ENCODE peak calls at places on chromosome 15, in six cellular contexts. Q is naive thymus-derived CD4-positive, alpha-beta T cell; W is stomach; I is body of pancreas; D is IMR-90; T is kidney epithelial cell. A is an unnamed sample. For H3K36me3, the result is how much of the 10 kb centered on the place peaks cover.

GRCh38 chr15:63523306-63523990 is 19.1 kb downstream of the USP3 start:
- DNase-seq in Q (no peak), W (no peak), D (peak), T (no peak), I (no peak), A (no peak)

GRCh38 chr15:60582370-60583036 is 103.6 kb upstream of the ICE2 start:
- DNase-seq in I (no peak), Q (no peak), W (no peak), D (peak), T (no peak), A (no peak)

GRCh38 chr15:55775316-55775715 is 32.4 kb upstream of the PRTG start:
- DNase-seq in W (no peak), Q (no peak), T (no peak), D (no peak), I (no peak), A (no peak)

GRCh38 chr15:73571346-73571745 is 61.8 kb downstream of the NPTN start:
- DNase-seq in D (no peak), W (no peak), I (no peak), Q (no peak), T (peak), A (peak)

GRCh38 chr15:39592500-39592899 is 11.6 kb downstream of the THBS1 start:
- DNase-seq in Q (no peak), I (no peak), T (no peak), W (no peak), D (peak), A (no peak)

GRCh38 chr15:80906159-80906775 is 83.4 kb downstream of the MESD start:
- DNase-seq in D (peak), I (no peak), W (no peak), Q (no peak), T (peak), A (no peak)

GRCh38 chr15:39624806-39625205 is 43.9 kb downstream of the THBS1 start:
- DNase-seq in I (no peak), T (peak), D (peak), Q (no peak), W (peak), A (peak)

GRCh38 chr15:69675727-69676126 is 223.1 kb downstream of the RPLP1 start:
- DNase-seq in I (no peak), T (no peak), Q (no peak), D (no peak), W (no peak), A (no peak)

GRCh38 chr15:90388462-90389182 is 580 bp downstream of the IQGAP1 start:
- DNase-seq in I (peak), T (no peak), W (peak), D (peak), Q (peak), A (peak)

GRCh38 chr15:101342065-101342464 is 47.0 kb upstream of the SNRPA1 start:
- DNase-seq in Q (no peak), W (no peak), T (no peak), D (no peak), I (no peak), A (no peak)

GRCh38 chr15:76840830-76841460 is 64.2 kb downstream of the SCAPER start:
- DNase-seq in T (no peak), W (no peak), Q (no peak), D (peak), I (no peak), A (no peak)

GRCh38 chr15:101054991-101055390 is 135.8 kb downstream of the LRRK1 start:
- DNase-seq in I (no peak), W (peak), Q (no peak), D (no peak), T (no peak), A (no peak)

GRCh38 chr15:66907826-66908502 is 157.4 kb upstream of the SMAD3 start:
- DNase-seq in I (no peak), T (no peak), Q (no peak), D (peak), W (no peak), A (no peak)

GRCh38 chr15:73600413-73601050 is 32.7 kb downstream of the NPTN start:
- DNase-seq in Q (no peak), I (no peak), W (no peak), D (no peak), T (no peak), A (no peak)

GRCh38 chr15:62306851-62307504 is 141.9 kb upstream of the C2CD4B start:
- DNase-seq in W (peak), I (peak), Q (no peak), D (peak), T (peak), A (no peak)

GRCh38 chr15:90558182-90558581 is 28.5 kb downstream of the CRTC3 start:
- DNase-seq in D (no peak), Q (no peak), I (no peak), W (no peak), T (no peak), A (no peak)

GRCh38 chr15:81411056-81411455 is 37.0 kb upstream of the TMC3 start:
- DNase-seq in T (no peak), I (no peak), W (no peak), D (no peak), Q (no peak), A (no peak)

GRCh38 chr15:88255496-88256171 is 905 bp downstream of the NTRK3 start:
- DNase-seq in Q (no peak), D (peak), T (no peak), I (no peak), W (no peak), A (no peak)

GRCh38 chr15:84685304-84685703 is 27.3 kb upstream of the NMB start:
- DNase-seq in T (peak), Q (no peak), I (no peak), W (no peak), D (peak), A (no peak)

GRCh38 chr15:58568157-58568571 is 136.4 kb downstream of the LIPC start:
- DNase-seq in W (peak), Q (no peak), T (no peak), I (no peak), D (no peak), A (no peak)

GRCh38 chr15:63402498-63403253 is 21.0 kb upstream of the CA12 start:
- DNase-seq in D (peak), T (no peak), I (no peak), W (no peak), Q (peak), A (no peak)

GRCh38 chr15:99145778-99146177 is 40.9 kb downstream of the SYNM start:
- DNase-seq in Q (no peak), W (no peak), D (no peak), T (no peak), I (no peak), A (no peak)

GRCh38 chr15:40344631-40345120 is 3.9 kb upstream of the CCDC9B start:
- DNase-seq in I (peak), D (peak), T (no peak), W (peak), Q (peak), A (peak)

GRCh38 chr15:41022487-41023090 is 69.3 kb downstream of the CHAC1 start:
- DNase-seq in Q (peak), D (peak), W (peak), T (no peak), I (peak), A (peak)

GRCh38 chr15:101055411-101055810 is 136.3 kb downstream of the LRRK1 start:
- DNase-seq in W (peak), D (no peak), Q (no peak), I (no peak), T (no peak), A (no peak)

GRCh38 chr15:83284563-83285283 is at the start of gene BNC1:
- DNase-seq in Q (no peak), D (no peak), T (no peak), W (no peak), I (no peak), A (no peak)

GRCh38 chr15:90814193-90814811 is 54.1 kb upstream of the FURIN start:
- DNase-seq in Q (no peak), D (peak), I (no peak), T (no peak), W (peak), A (no peak)

GRCh38 chr15:95371664-95372063 is 958.8 kb upstream of the NR2F2 start:
- DNase-seq in W (no peak), T (no peak), D (peak), I (no peak), Q (no peak), A (no peak)

GRCh38 chr15:90322531-90322930 is 29.6 kb upstream of the ZNF774 start:
- DNase-seq in T (no peak), I (no peak), Q (no peak), W (no peak), D (no peak), A (no peak)

GRCh38 chr15:37395100-37395468 is 294.7 kb upstream of the MEIS2 start:
- DNase-seq in T (no peak), W (no peak), I (no peak), Q (no peak), D (no peak), A (no peak)

GRCh38 chr15:89776274-89777072 is at the start of gene MESP2:
- DNase-seq in T (no peak), W (peak), Q (peak), I (peak), D (peak), A (peak)

GRCh38 chr15:90706394-90707327 is 10.5 kb upstream of the BLM start:
- DNase-seq in I (no peak), D (no peak), T (no peak), Q (no peak), W (no peak), A (no peak)

GRCh38 chr15:92930776-92931175 is 30.7 kb downstream of the CHD2 start:
- DNase-seq in Q (no peak), I (no peak), W (no peak), D (peak), T (peak), A (no peak)

GRCh38 chr15:40146037-40146436 is 14.8 kb upstream of the BUB1B start:
- DNase-seq in I (no peak), T (peak), Q (no peak), D (peak), W (no peak), A (no peak)

GRCh38 chr15:90059208-90059985 is 42.9 kb downstream of the IDH2 start:
- DNase-seq in W (peak), T (no peak), Q (peak), D (no peak), I (no peak), A (peak)

GRCh38 chr15:65304393-65305143 is at the start of gene RNU5B-1:
- DNase-seq in W (peak), Q (peak), D (peak), I (peak), T (peak), A (peak)

GRCh38 chr15:25054943-25055342 is 100.2 kb downstream of the SNRPN start:
- DNase-seq in W (no peak), D (no peak), T (no peak), Q (no peak), I (no peak), A (no peak)

GRCh38 chr15:25052191-25052999 is 97.6 kb downstream of the SNRPN start:
- DNase-seq in I (no peak), Q (no peak), W (peak), D (no peak), T (no peak), A (no peak)

GRCh38 chr15:25051399-25052154 is 96.8 kb downstream of the SNRPN start:
- DNase-seq in T (no peak), W (no peak), I (no peak), D (no peak), Q (no peak), A (no peak)

GRCh38 chr15:25054329-25054728 is 99.5 kb downstream of the SNRPN start:
- DNase-seq in W (peak), D (no peak), T (no peak), Q (no peak), I (no peak), A (peak)

GRCh38 chr15:25053000-25053815 is 98.4 kb downstream of the SNRPN start:
- DNase-seq in Q (no peak), I (no peak), W (peak), D (no peak), T (no peak), A (peak)
- H3K4me3 ChIP-seq in Q (no peak), I (no peak), W (no peak), D (no peak), T (no peak), A (no peak)

GRCh38 chr15:31372635-31373091 is 46.0 kb downstream of the KLF13 start:
- DNase-seq in D (peak), W (no peak), I (peak), T (no peak), Q (no peak), A (peak)
- H3K36me3 ChIP-seq in D (under half), W (half or more), I (under half), T (under half), Q (under half), A (under half)

GRCh38 chr15:26772588-26773484 is at the start of gene GABRB3:
- DNase-seq in T (no peak), I (peak), W (peak), D (no peak), Q (no peak), A (no peak)

GRCh38 chr15:26773485-26773877 is 615 bp upstream of the GABRB3 start:
- DNase-seq in T (no peak), I (no peak), W (no peak), Q (no peak), D (no peak), A (no peak)

GRCh38 chr15:26771168-26771916 is 1.5 kb downstream of the GABRB3 start:
- DNase-seq in T (no peak), W (peak), Q (no peak), I (peak), D (no peak), A (no peak)

GRCh38 chr15:26773917-26774316 is 1.1 kb upstream of the GABRB3 start:
- DNase-seq in I (no peak), W (no peak), T (no peak), D (no peak), Q (no peak), A (no peak)

DNA sequence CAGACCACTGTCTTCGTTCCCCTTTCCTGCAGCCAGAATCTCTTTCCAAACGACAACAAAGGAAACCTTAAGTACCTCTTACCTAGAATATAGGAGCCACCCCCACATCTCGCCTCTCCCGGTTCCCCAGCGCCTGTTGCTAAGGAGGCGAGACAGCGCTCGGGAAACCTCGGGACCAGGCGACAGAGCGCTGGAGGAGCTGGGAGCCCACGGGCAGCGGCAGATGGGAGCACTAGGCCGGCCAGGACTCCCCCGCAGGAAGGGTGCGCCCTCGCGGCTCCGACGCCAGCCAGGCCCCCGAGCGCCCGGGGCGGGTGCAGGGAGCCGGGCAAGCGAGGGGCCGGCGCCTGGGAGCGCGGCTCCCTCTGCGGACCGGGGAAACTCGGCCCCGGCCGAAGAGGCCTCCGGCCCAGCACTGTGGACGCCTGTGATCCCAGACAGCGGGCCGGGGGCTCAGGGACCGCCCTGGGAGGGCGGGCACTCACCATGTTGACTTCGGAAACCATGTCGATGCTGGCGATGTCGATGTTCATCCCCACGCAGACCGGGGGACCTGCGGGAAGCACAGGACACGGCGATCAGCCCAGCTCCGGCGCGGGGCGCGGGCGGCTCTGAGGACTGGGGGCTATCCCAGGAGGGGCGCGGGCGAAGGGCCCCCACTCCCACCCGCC is 814 bp downstream of the GABRB3 start:
- DNase-seq in T (no peak), I (peak), Q (no peak), D (no peak), W (no peak), A (no peak)
- H3K4me3 ChIP-seq in T (no peak), I (peak), Q (no peak), D (no peak), W (peak), A (no peak)

GRCh38 chr15:36370051-36370734 is 209.2 kb upstream of the CDIN1 start:
- DNase-seq in T (no peak), W (no peak), I (no peak), Q (no peak), D (no peak), A (no peak)
- H3K36me3 ChIP-seq in T (under half), W (under half), I (under half), Q (under half), D (under half), A (under half)